ENCODE peak calls at places on chromosomes 4 and X, in four cellular contexts. Z, U, T and S are unnamed samples. For H3K9me3 and H3K4me1, the result is how much of the 10 kb centered on the place peaks cover.

GRCh38 chr4:77104405-77105292 is 28.9 kb upstream of the CCNI start:
- DNase-seq in Z (peak), U (peak), T (peak), S (peak)

GRCh38 chr4:36385951-36386561 is 104.6 kb downstream of the DTHD1 start:
- DNase-seq in Z (no peak), U (peak), T (no peak), S (no peak)

GRCh38 chr4:13706716-13707115 is 79.2 kb upstream of the BOD1L1 start:
- DNase-seq in Z (no peak), U (no peak), T (no peak), S (no peak)

GRCh38 chrX:70769659-70770232 is 138.8 kb downstream of the TEX11 start:
- DNase-seq in Z (no peak), U (no peak), T (no peak), S (no peak)

GRCh38 chr4:136088231-136088630 is 1444.1 kb downstream of the PCDH18 start:
- DNase-seq in Z (no peak), U (no peak), T (no peak), S (no peak)

GRCh38 chr4:7193040-7193958 is 961 bp downstream of the SORCS2 start:
- DNase-seq in Z (no peak), U (no peak), T (no peak), S (no peak)

GRCh38 chr4:41977709-41978108 is 3.8 kb upstream of the DCAF4L1 start:
- DNase-seq in Z (no peak), U (no peak), T (no peak), S (no peak)

GRCh38 chrX:9765072-9765736 is 443 bp downstream of the GPR143 start:
- DNase-seq in Z (no peak), U (no peak), T (peak), S (no peak)

GRCh38 chrX:21374163-21374993 is at the start of gene CNKSR2:
- DNase-seq in Z (peak), U (peak), T (no peak), S (peak)

GRCh38 chrX:104324871-104325585 is 70.3 kb upstream of the ESX1 start:
- DNase-seq in Z (no peak), U (no peak), T (no peak), S (no peak)

GRCh38 chrX:17580529-17581155 is 156.7 kb upstream of the SCML1 start:
- DNase-seq in Z (peak), U (no peak), T (no peak), S (no peak)

GRCh38 chrX:68841251-68842049 is 12.6 kb downstream of the EFNB1 start:
- DNase-seq in Z (no peak), U (peak), T (no peak), S (peak)

GRCh38 chrX:51853251-51853650 is 40.2 kb upstream of the MAGED1 start:
- DNase-seq in Z (no peak), U (no peak), T (no peak), S (no peak)

GRCh38 chrX:133490955-133491354 is 75.7 kb upstream of the GPC4 start:
- DNase-seq in Z (no peak), U (no peak), T (no peak), S (no peak)

GRCh38 chr4:7044415-7044930 is 1.3 kb downstream of the TADA2B start:
- DNase-seq in Z (no peak), U (no peak), T (no peak), S (peak)

GRCh38 chr4:112327950-112328349 is 30.8 kb downstream of the ALPK1 start:
- DNase-seq in Z (no peak), U (no peak), T (peak), S (no peak)

GRCh38 chr4:186201535-186202230 is 10.3 kb downstream of the CYP4V2 start:
- DNase-seq in Z (no peak), U (peak), T (peak), S (peak)

GRCh38 chrX:2464677-2465166 is 36.1 kb downstream of the DHRSX start:
- DNase-seq in Z (no peak), U (no peak), T (peak), S (no peak)

GRCh38 chr4:153045111-153045982 is 109.2 kb downstream of the FHDC1 start:
- DNase-seq in Z (no peak), U (no peak), T (no peak), S (no peak)

GRCh38 chr4:176611954-176612353 is 180.8 kb downstream of the VEGFC start:
- DNase-seq in Z (no peak), U (no peak), T (no peak), S (no peak)

GRCh38 chr4:68361146-68361589 is 11.3 kb upstream of the YTHDC1 start:
- DNase-seq in Z (no peak), U (no peak), T (peak), S (no peak)

GRCh38 chr4:105155426-105155825 is 8.8 kb downstream of the TET2 start:
- DNase-seq in Z (no peak), U (no peak), T (no peak), S (no peak)

GRCh38 chr4:7680731-7681130 is 246.0 kb upstream of the PSAPL1 start:
- DNase-seq in Z (no peak), U (no peak), T (no peak), S (no peak)

GRCh38 chr4:41120297-41121217 is 93.8 kb downstream of the APBB2 start:
- DNase-seq in Z (peak), U (peak), T (no peak), S (peak)

GRCh38 chrX:155094468-155095061 is 23.3 kb downstream of the BRCC3 start:
- DNase-seq in Z (no peak), U (no peak), T (peak), S (peak)

GRCh38 chr4:38058186-38058585 is 98.0 kb downstream of the PTTG2 start:
- DNase-seq in Z (no peak), U (no peak), T (no peak), S (no peak)

GRCh38 chr4:133694416-133694815 is 507.2 kb downstream of the PABPC4L start:
- DNase-seq in Z (no peak), U (no peak), T (no peak), S (no peak)

GRCh38 chr4:79241846-79242245 is 84.0 kb downstream of the NAA11 start:
- DNase-seq in Z (no peak), U (no peak), T (no peak), S (no peak)

GRCh38 chr4:132332932-132333722 is 816.0 kb upstream of the PCDH10 start:
- DNase-seq in Z (no peak), U (no peak), T (peak), S (no peak)

GRCh38 chr4:109406337-109406931 is 27.2 kb upstream of the SEC24B start:
- DNase-seq in Z (no peak), U (no peak), T (peak), S (peak)

GRCh38 chr4:102869569-102870227 is 906 bp downstream of the CISD2 start:
- DNase-seq in Z (no peak), U (no peak), T (no peak), S (no peak)

GRCh38 chr4:22969314-22969896 is 276.7 kb downstream of the GBA3 start:
- DNase-seq in Z (no peak), U (no peak), T (no peak), S (no peak)

GRCh38 chr4:111666826-111667360 is 478.4 kb upstream of the FAM241A start:
- DNase-seq in Z (no peak), U (no peak), T (no peak), S (no peak)

GRCh38 chr4:20195071-20195885 is 56.4 kb upstream of the SLIT2 start:
- DNase-seq in Z (no peak), U (no peak), T (no peak), S (no peak)

GRCh38 chr4:44100456-44100855 is 348.2 kb downstream of the KCTD8 start:
- DNase-seq in Z (no peak), U (no peak), T (no peak), S (no peak)

GRCh38 chr4:182897601-182898478 is 19.3 kb downstream of the DCTD start:
- DNase-seq in Z (no peak), U (no peak), T (no peak), S (peak)

GRCh38 chr4:1584498-1584897 is 99.6 kb downstream of the FAM53A start:
- DNase-seq in Z (no peak), U (no peak), T (no peak), S (no peak)

GRCh38 chr4:148430847-148431246 is 11.4 kb downstream of the NR3C2 start:
- DNase-seq in Z (no peak), U (no peak), T (no peak), S (no peak)

GRCh38 chr4:38533024-38533556 is 130.9 kb upstream of the KLF3 start:
- DNase-seq in Z (no peak), U (no peak), T (peak), S (no peak)

GRCh38 chr4:139314047-139314800 is 11.9 kb upstream of the NDUFC1 start:
- DNase-seq in Z (no peak), U (no peak), T (no peak), S (no peak)

GRCh38 chr4:139319571-139319970 is 17.3 kb upstream of the NDUFC1 start:
- DNase-seq in Z (no peak), U (no peak), T (no peak), S (no peak)

GRCh38 chr4:139317635-139318034 is 15.4 kb upstream of the NDUFC1 start:
- DNase-seq in Z (no peak), U (no peak), T (no peak), S (no peak)

GRCh38 chr4:139315221-139315675 is 13.0 kb upstream of the NDUFC1 start:
- DNase-seq in Z (no peak), U (no peak), T (no peak), S (no peak)

GRCh38 chr4:139316733-139317132 is 14.5 kb upstream of the NDUFC1 start:
- DNase-seq in Z (no peak), U (no peak), T (peak), S (no peak)
- H3K9me3 ChIP-seq in Z (under half), U (under half), T (under half), S (under half)

GRCh38 chr4:29708473-29708872 is 1011.7 kb upstream of the PCDH7 start:
- DNase-seq in Z (no peak), U (no peak), T (no peak), S (no peak)
- H3K4me1 ChIP-seq in Z (under half), U (under half), T (under half), S (under half)

GRCh38 chrX:85004255-85004654 is 578 bp downstream of the APOOL start:
- DNase-seq in Z (no peak), U (no peak), T (peak), S (no peak)

GRCh38 chrX:85001344-85001743 is 2.3 kb upstream of the APOOL start:
- DNase-seq in Z (no peak), U (no peak), T (no peak), S (no peak)

GRCh38 chrX:85003655-85004244 is at the start of gene APOOL:
- DNase-seq in Z (peak), U (peak), T (peak), S (peak)
- TF ChIP-seq POLR2A in Z (no peak), U (peak), T (peak), S (peak)

GRCh38 chrX:114049063-114049462 is 534.8 kb upstream of the HTR2C start:
- DNase-seq in Z (no peak), U (no peak), T (peak), S (no peak)
- H3K9me3 ChIP-seq in Z (under half), U (under half), T (under half), S (under half)

GRCh38 chr4:73448448-73449203 is 12.6 kb downstream of the AFP start:
- DNase-seq in Z (no peak), U (no peak), T (no peak), S (no peak)
- H3K4me1 ChIP-seq in Z (under half), U (under half), T (under half), S (under half)

GRCh38 chrX:72569786-72570185 is 2.9 kb downstream of the HDAC8 start:
- DNase-seq in Z (no peak), U (no peak), T (no peak), S (no peak)

GRCh38 chrX:72573158-72573511 is 492 bp upstream of the HDAC8 start:
- DNase-seq in Z (no peak), U (no peak), T (no peak), S (no peak)

GRCh38 chrX:72576161-72576896 is 3.7 kb upstream of the HDAC8 start:
- DNase-seq in Z (no peak), U (no peak), T (peak), S (peak)

GRCh38 chrX:72568406-72569092 is 4.1 kb downstream of the HDAC8 start:
- DNase-seq in Z (no peak), U (no peak), T (no peak), S (no peak)

GRCh38 chrX:72572248-72573157 is at the start of gene HDAC8:
- DNase-seq in Z (peak), U (peak), T (peak), S (peak)
- TF ChIP-seq POLR2A in Z (no peak), U (no peak), T (peak), S (no peak)

GRCh38 chrX:153791104-153791852 is 2.9 kb downstream of the IDH3G start:
- DNase-seq in Z (no peak), U (no peak), T (peak), S (no peak)

GRCh38 chrX:153794897-153795816 is 689 bp downstream of the SSR4 start:
- DNase-seq in Z (no peak), U (peak), T (peak), S (no peak)

GRCh38 chrX:153792368-153792767 is 1.8 kb downstream of the IDH3G start:
- DNase-seq in Z (no peak), U (no peak), T (no peak), S (no peak)

GRCh38 chrX:153794018-153794896 is at the start of the genes IDH3G and SSR4:
- DNase-seq in Z (peak), U (peak), T (peak), S (peak)

DNA sequence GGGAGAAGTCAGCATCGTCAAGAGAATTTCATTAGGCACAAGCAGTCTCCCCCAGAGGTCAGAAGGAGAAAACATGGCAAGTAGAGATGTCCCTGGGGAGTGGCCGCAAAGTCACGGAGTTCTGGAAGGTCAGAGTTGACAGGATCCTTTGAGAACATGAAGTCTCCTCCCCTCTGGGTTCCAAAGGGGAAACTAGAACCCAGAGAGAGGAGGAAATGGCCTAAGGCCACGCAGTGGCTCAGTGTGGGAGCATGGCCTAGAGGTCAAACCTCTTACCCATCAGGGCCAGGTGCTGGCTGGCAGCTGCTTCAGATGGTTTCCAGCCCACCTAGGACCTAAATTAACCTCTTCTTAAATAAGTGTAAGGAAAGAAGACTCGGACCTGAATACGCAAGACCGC is 884 bp downstream of the IDH3G start:
- DNase-seq in Z (no peak), U (no peak), T (peak), S (no peak)
- H3K9me3 ChIP-seq in Z (under half), U (under half), T (under half), S (under half)